ENCODE peak calls at places on chromosomes 6 and 20, in eight cellular contexts. One of them, this sample, is unnamed.

GRCh38 chr6:39923394-39923793 is 10.9 kb downstream of the MOCS1 start:
- DNase-seq in GM18507: no peak
- DNase-seq in Caki2: no peak
- DNase-seq in nephron progenitor cell: no peak
- DNase-seq in body of pancreas: peak
- DNase-seq in GM23248: no peak
- DNase-seq in HCEC 1CT: no peak
- DNase-seq in aorta: no peak
- DNase-seq in this sample: no peak

GRCh38 chr20:61764471-61765020 is 301.1 kb downstream of the TAF4 start:
- DNase-seq in GM23248: no peak
- DNase-seq in nephron progenitor cell: no peak
- DNase-seq in body of pancreas: no peak
- DNase-seq in HCEC 1CT: no peak
- DNase-seq in GM18507: no peak
- DNase-seq in Caki2: no peak
- DNase-seq in aorta: peak
- DNase-seq in this sample: peak

GRCh38 chr6:465531-466348 is 74.2 kb downstream of the IRF4 start:
- DNase-seq in GM23248: no peak
- DNase-seq in GM18507: no peak
- DNase-seq in aorta: no peak
- DNase-seq in nephron progenitor cell: no peak
- DNase-seq in HCEC 1CT: no peak
- DNase-seq in Caki2: no peak
- DNase-seq in body of pancreas: no peak
- DNase-seq in this sample: no peak

GRCh38 chr6:22029169-22029568 is 267.7 kb downstream of the PRL start:
- DNase-seq in GM18507: no peak
- DNase-seq in nephron progenitor cell: no peak
- DNase-seq in aorta: no peak
- DNase-seq in Caki2: no peak
- DNase-seq in GM23248: no peak
- DNase-seq in body of pancreas: no peak
- DNase-seq in HCEC 1CT: no peak
- DNase-seq in this sample: no peak

GRCh38 chr6:3825851-3826581 is 23.2 kb upstream of the FAM50B start:
- DNase-seq in HCEC 1CT: peak
- DNase-seq in body of pancreas: peak
- DNase-seq in Caki2: peak
- DNase-seq in aorta: peak
- DNase-seq in GM18507: no peak
- DNase-seq in GM23248: peak
- DNase-seq in nephron progenitor cell: no peak
- DNase-seq in this sample: peak

GRCh38 chr6:125114248-125114858 is 39.2 kb upstream of the TPD52L1 start:
- DNase-seq in GM23248: peak
- DNase-seq in HCEC 1CT: peak
- DNase-seq in GM18507: no peak
- DNase-seq in body of pancreas: peak
- DNase-seq in aorta: no peak
- DNase-seq in nephron progenitor cell: peak
- DNase-seq in Caki2: no peak
- DNase-seq in this sample: peak

GRCh38 chr20:53070714-53071392 is 98.7 kb downstream of the TSHZ2 start:
- DNase-seq in GM23248: peak
- DNase-seq in body of pancreas: no peak
- DNase-seq in aorta: no peak
- DNase-seq in HCEC 1CT: no peak
- DNase-seq in GM18507: no peak
- DNase-seq in nephron progenitor cell: no peak
- DNase-seq in Caki2: no peak
- DNase-seq in this sample: no peak

GRCh38 chr20:41213150-41213820 is 75.9 kb downstream of the PLCG1 start:
- DNase-seq in nephron progenitor cell: no peak
- DNase-seq in body of pancreas: no peak
- DNase-seq in GM18507: no peak
- DNase-seq in GM23248: peak
- DNase-seq in HCEC 1CT: peak
- DNase-seq in Caki2: no peak
- DNase-seq in aorta: no peak
- DNase-seq in this sample: no peak

GRCh38 chr20:34017610-34018009 is 23.9 kb downstream of the RALY start:
- DNase-seq in GM18507: no peak
- DNase-seq in body of pancreas: no peak
- DNase-seq in Caki2: no peak
- DNase-seq in GM23248: peak
- DNase-seq in HCEC 1CT: peak
- DNase-seq in nephron progenitor cell: no peak
- DNase-seq in aorta: no peak
- DNase-seq in this sample: no peak

GRCh38 chr6:161011509-161012480 is 20.2 kb downstream of the MAP3K4 start:
- DNase-seq in nephron progenitor cell: no peak
- DNase-seq in body of pancreas: no peak
- DNase-seq in HCEC 1CT: no peak
- DNase-seq in GM18507: no peak
- DNase-seq in GM23248: peak
- DNase-seq in aorta: no peak
- DNase-seq in Caki2: no peak
- DNase-seq in this sample: no peak

GRCh38 chr6:37538107-37538506 is 38.4 kb upstream of the CCDC167 start:
- DNase-seq in aorta: no peak
- DNase-seq in GM18507: no peak
- DNase-seq in Caki2: peak
- DNase-seq in body of pancreas: no peak
- DNase-seq in GM23248: peak
- DNase-seq in nephron progenitor cell: no peak
- DNase-seq in HCEC 1CT: peak
- DNase-seq in this sample: peak

GRCh38 chr6:16741112-16742016 is 19.9 kb downstream of the ATXN1 start:
- DNase-seq in body of pancreas: no peak
- DNase-seq in HCEC 1CT: peak
- DNase-seq in aorta: no peak
- DNase-seq in nephron progenitor cell: no peak
- DNase-seq in Caki2: peak
- DNase-seq in GM18507: no peak
- DNase-seq in GM23248: peak
- DNase-seq in this sample: peak

GRCh38 chr20:36305602-36306556 is at the start of gene DLGAP4:
- DNase-seq in Caki2: no peak
- DNase-seq in aorta: no peak
- DNase-seq in body of pancreas: no peak
- DNase-seq in nephron progenitor cell: peak
- DNase-seq in GM18507: no peak
- DNase-seq in HCEC 1CT: no peak
- DNase-seq in GM23248: no peak
- DNase-seq in this sample: no peak

GRCh38 chr6:117547688-117548621 is 54.4 kb downstream of the GOPC start:
- DNase-seq in body of pancreas: peak
- DNase-seq in GM18507: no peak
- DNase-seq in Caki2: no peak
- DNase-seq in HCEC 1CT: no peak
- DNase-seq in aorta: peak
- DNase-seq in nephron progenitor cell: no peak
- DNase-seq in GM23248: no peak
- DNase-seq in this sample: no peak

GRCh38 chr20:58579069-58579818 is 64.0 kb upstream of the APCDD1L start:
- DNase-seq in GM23248: no peak
- DNase-seq in HCEC 1CT: no peak
- DNase-seq in Caki2: no peak
- DNase-seq in GM18507: no peak
- DNase-seq in aorta: peak
- DNase-seq in body of pancreas: no peak
- DNase-seq in nephron progenitor cell: no peak
- DNase-seq in this sample: no peak

GRCh38 chr6:140590641-140591040 is 1216.2 kb upstream of the CITED2 start:
- DNase-seq in GM23248: peak
- DNase-seq in aorta: no peak
- DNase-seq in Caki2: no peak
- DNase-seq in HCEC 1CT: peak
- DNase-seq in GM18507: no peak
- DNase-seq in nephron progenitor cell: no peak
- DNase-seq in body of pancreas: no peak
- DNase-seq in this sample: no peak

GRCh38 chr6:27059621-27060425 is 187.7 kb upstream of the PRSS16 start:
- DNase-seq in aorta: no peak
- DNase-seq in nephron progenitor cell: no peak
- DNase-seq in GM18507: no peak
- DNase-seq in Caki2: no peak
- DNase-seq in HCEC 1CT: peak
- DNase-seq in body of pancreas: no peak
- DNase-seq in GM23248: no peak
- DNase-seq in this sample: no peak

GRCh38 chr20:5390719-5391118 is 74.0 kb upstream of the PROKR2 start:
- DNase-seq in GM23248: no peak
- DNase-seq in nephron progenitor cell: peak
- DNase-seq in aorta: no peak
- DNase-seq in Caki2: no peak
- DNase-seq in GM18507: no peak
- DNase-seq in HCEC 1CT: no peak
- DNase-seq in body of pancreas: no peak
- DNase-seq in this sample: no peak

GRCh38 chr6:166957087-166957804 is 896 bp upstream of the RNASET2 start:
- DNase-seq in nephron progenitor cell: peak
- DNase-seq in aorta: no peak
- DNase-seq in body of pancreas: peak
- DNase-seq in GM18507: peak
- DNase-seq in GM23248: peak
- DNase-seq in Caki2: peak
- DNase-seq in HCEC 1CT: peak
- DNase-seq in this sample: no peak

GRCh38 chr6:45946352-45946751 is 69.3 kb downstream of the CLIC5 start:
- DNase-seq in GM23248: peak
- DNase-seq in HCEC 1CT: peak
- DNase-seq in nephron progenitor cell: no peak
- DNase-seq in GM18507: no peak
- DNase-seq in body of pancreas: no peak
- DNase-seq in Caki2: no peak
- DNase-seq in aorta: no peak
- DNase-seq in this sample: no peak

GRCh38 chr6:27617700-27618689 is 145.1 kb upstream of the ZNF184 start:
- DNase-seq in GM23248: peak
- DNase-seq in Caki2: peak
- DNase-seq in aorta: no peak
- DNase-seq in body of pancreas: no peak
- DNase-seq in GM18507: no peak
- DNase-seq in nephron progenitor cell: peak
- DNase-seq in HCEC 1CT: peak
- DNase-seq in this sample: peak

GRCh38 chr6:143059616-143060353 is 904 bp upstream of the AIG1 start:
- DNase-seq in body of pancreas: no peak
- DNase-seq in aorta: no peak
- DNase-seq in GM18507: no peak
- DNase-seq in nephron progenitor cell: no peak
- DNase-seq in HCEC 1CT: peak
- DNase-seq in Caki2: peak
- DNase-seq in GM23248: peak
- DNase-seq in this sample: peak

GRCh38 chr6:91273729-91274128 is 686.9 kb upstream of the MAP3K7 start:
- DNase-seq in HCEC 1CT: no peak
- DNase-seq in body of pancreas: no peak
- DNase-seq in GM23248: no peak
- DNase-seq in Caki2: no peak
- DNase-seq in aorta: no peak
- DNase-seq in nephron progenitor cell: no peak
- DNase-seq in GM18507: no peak
- DNase-seq in this sample: no peak

GRCh38 chr6:45650527-45651135 is 272.9 kb upstream of the SUPT3H start:
- DNase-seq in nephron progenitor cell: no peak
- DNase-seq in GM23248: peak
- DNase-seq in Caki2: peak
- DNase-seq in GM18507: no peak
- DNase-seq in HCEC 1CT: peak
- DNase-seq in aorta: no peak
- DNase-seq in body of pancreas: no peak
- DNase-seq in this sample: peak

GRCh38 chr6:27251672-27252251 is 4.3 kb downstream of the PRSS16 start:
- DNase-seq in Caki2: peak
- DNase-seq in GM18507: peak
- DNase-seq in GM23248: peak
- DNase-seq in nephron progenitor cell: peak
- DNase-seq in aorta: peak
- DNase-seq in HCEC 1CT: no peak
- DNase-seq in body of pancreas: peak
- DNase-seq in this sample: peak

GRCh38 chr6:156866181-156866862 is 89.1 kb downstream of the ARID1B start:
- DNase-seq in GM18507: no peak
- DNase-seq in body of pancreas: no peak
- DNase-seq in GM23248: no peak
- DNase-seq in aorta: no peak
- DNase-seq in HCEC 1CT: peak
- DNase-seq in Caki2: no peak
- DNase-seq in nephron progenitor cell: no peak
- DNase-seq in this sample: no peak

GRCh38 chr6:116221931-116222330 is 31.9 kb downstream of the TSPYL4 start:
- DNase-seq in nephron progenitor cell: no peak
- DNase-seq in body of pancreas: no peak
- DNase-seq in GM18507: no peak
- DNase-seq in GM23248: peak
- DNase-seq in HCEC 1CT: no peak
- DNase-seq in Caki2: no peak
- DNase-seq in aorta: no peak
- DNase-seq in this sample: no peak

GRCh38 chr6:24052632-24053031 is 73.4 kb upstream of the NRSN1 start:
- DNase-seq in aorta: no peak
- DNase-seq in Caki2: no peak
- DNase-seq in GM18507: no peak
- DNase-seq in GM23248: peak
- DNase-seq in body of pancreas: no peak
- DNase-seq in nephron progenitor cell: no peak
- DNase-seq in HCEC 1CT: no peak
- DNase-seq in this sample: no peak

GRCh38 chr6:108942556-108943492 is 94.6 kb downstream of the ARMC2 start:
- DNase-seq in GM23248: no peak
- DNase-seq in HCEC 1CT: no peak
- DNase-seq in Caki2: no peak
- DNase-seq in nephron progenitor cell: no peak
- DNase-seq in aorta: no peak
- DNase-seq in GM18507: no peak
- DNase-seq in body of pancreas: no peak
- DNase-seq in this sample: no peak

GRCh38 chr6:6836609-6837406 is 248.3 kb downstream of the LY86 start:
- DNase-seq in GM23248: no peak
- DNase-seq in Caki2: no peak
- DNase-seq in body of pancreas: no peak
- DNase-seq in nephron progenitor cell: no peak
- DNase-seq in aorta: no peak
- DNase-seq in GM18507: no peak
- DNase-seq in HCEC 1CT: no peak
- DNase-seq in this sample: no peak

GRCh38 chr6:168016756-168017525 is 19.5 kb downstream of the KIF25 start:
- DNase-seq in nephron progenitor cell: no peak
- DNase-seq in HCEC 1CT: no peak
- DNase-seq in GM18507: no peak
- DNase-seq in aorta: no peak
- DNase-seq in GM23248: no peak
- DNase-seq in Caki2: no peak
- DNase-seq in body of pancreas: no peak
- DNase-seq in this sample: no peak

GRCh38 chr6:44078795-44079671 is 48.2 kb downstream of the MRPL14 start:
- DNase-seq in HCEC 1CT: peak
- DNase-seq in Caki2: peak
- DNase-seq in GM23248: peak
- DNase-seq in body of pancreas: peak
- DNase-seq in nephron progenitor cell: peak
- DNase-seq in aorta: no peak
- DNase-seq in GM18507: peak
- DNase-seq in this sample: peak

GRCh38 chr6:157271911-157272310 is 51.4 kb downstream of the TMEM242 start:
- DNase-seq in nephron progenitor cell: no peak
- DNase-seq in HCEC 1CT: no peak
- DNase-seq in aorta: no peak
- DNase-seq in Caki2: no peak
- DNase-seq in GM18507: no peak
- DNase-seq in GM23248: no peak
- DNase-seq in body of pancreas: no peak
- DNase-seq in this sample: no peak

This sample was measured in PC-9.